ENCODE peak calls at places on chromosomes 3 and 15, in six cellular contexts. B is stimulated activated effector memory CD8-positive, alpha-beta T cell treated with anti-CD3 and anti-CD28 coated beads, Interleukin-12 subunit alpha, Interleukin-12 subunit beta, amount 100 ng/mL, for 72 hours; P is IMR-90; S is NCI-H510A treated with DMSO at 0.1 percent for 48 hours; U is activated naive CD4-positive, alpha-beta T cell treated with Interleukin-2 at 50 U/mL for 16 hours; C is GM06990. I is an unnamed sample.

GRCh38 chr3:186107148-186108105 is 1.5 kb downstream of the ETV5 start:
- DNase-seq in U (peak), C (peak), P (peak), B (peak), S (peak), I (peak)

GRCh38 chr3:73431136-73431933 is 193.4 kb downstream of the PDZRN3 start:
- DNase-seq in P (no peak), S (no peak), B (no peak), U (no peak), C (no peak), I (no peak)

GRCh38 chr15:49290204-49290603 is 120.2 kb downstream of the GALK2 start:
- DNase-seq in B (no peak), C (no peak), S (no peak), P (no peak), U (no peak), I (no peak)

GRCh38 chr15:68150186-68150585 is 54.9 kb downstream of the CALML4 start:
- DNase-seq in S (no peak), U (no peak), C (no peak), P (no peak), B (no peak), I (no peak)

GRCh38 chr15:71512281-71513016 is 297.9 kb upstream of the NR2E3 start:
- DNase-seq in B (no peak), U (no peak), S (no peak), C (no peak), P (no peak), I (no peak)

GRCh38 chr15:29259233-29259632 is 10.4 kb downstream of the NSMCE3 start:
- DNase-seq in B (no peak), P (no peak), S (no peak), C (no peak), U (no peak), I (no peak)

GRCh38 chr3:187684880-187685279 is 14.7 kb upstream of the SST start:
- DNase-seq in C (no peak), U (peak), P (peak), B (no peak), S (no peak), I (no peak)

GRCh38 chr3:56119575-56120349 is 348.5 kb downstream of the ERC2 start:
- DNase-seq in B (no peak), S (no peak), P (peak), C (no peak), U (no peak), I (no peak)

GRCh38 chr15:84023636-84024035 is 211.9 kb upstream of the GOLGA6L4 start:
- DNase-seq in P (peak), C (no peak), S (no peak), U (no peak), B (no peak), I (no peak)

GRCh38 chr3:105958237-105959000 is 89.6 kb upstream of the CBLB start:
- DNase-seq in C (no peak), P (no peak), S (no peak), U (no peak), B (no peak), I (no peak)

GRCh38 chr15:81776961-81777360 is 268.9 kb downstream of the MEX3B start:
- DNase-seq in C (no peak), B (no peak), P (no peak), S (no peak), U (no peak), I (no peak)

GRCh38 chr15:41993447-41994170 is 21.3 kb upstream of the EHD4 start:
- DNase-seq in C (no peak), P (no peak), S (no peak), U (no peak), B (no peak), I (no peak)

GRCh38 chr15:73901126-73901810 is 25.0 kb upstream of the LOXL1 start:
- DNase-seq in U (no peak), P (no peak), C (no peak), S (no peak), B (no peak), I (no peak)